ENCODE peak calls at places on chromosome 7, in five cellular contexts. C, E, L, Y and A are unnamed samples.

GRCh38 chr7:148763622-148764021 is 64.9 kb downstream of the CUL1 start:
- DNase-seq in L (peak; percentile 15), Y (no peak), C (no peak), E (no peak), A (no peak)

GRCh38 chr7:43260980-43261878 is 148.8 kb downstream of the HECW1 start:
- DNase-seq in E (peak; percentile 40), Y (peak; percentile 75), L (peak; percentile 72), C (peak; percentile 48), A (peak; percentile 37)

GRCh38 chr7:66221442-66221841 is 16.3 kb downstream of the TPST1 start:
- DNase-seq in Y (no peak), C (no peak), E (no peak), L (no peak), A (no peak)

GRCh38 chr7:137074386-137075030 is 206.1 kb downstream of the CHRM2 start:
- DNase-seq in Y (no peak), L (peak; percentile 38), E (no peak), C (no peak), A (peak; percentile 57)

GRCh38 chr7:80106498-80107113 is 28.0 kb upstream of the GNAI1 start:
- DNase-seq in L (no peak), C (no peak), E (no peak), Y (no peak), A (no peak)

GRCh38 chr7:102273749-102274712 is 12.6 kb upstream of the SH2B2 start:
- DNase-seq in L (peak; percentile 37), C (no peak), Y (no peak), E (peak; percentile 34), A (no peak)

GRCh38 chr7:41825927-41826480 is 123.1 kb upstream of the INHBA start:
- DNase-seq in L (no peak), C (no peak), E (no peak), Y (no peak), A (no peak)

GRCh38 chr7:94453898-94454297 is 55.7 kb upstream of the CASD1 start:
- DNase-seq in Y (no peak), E (no peak), C (no peak), L (no peak), A (no peak)

GRCh38 chr7:51930834-51931233 is 614.2 kb upstream of the COBL start:
- DNase-seq in C (no peak), L (no peak), E (no peak), Y (no peak), A (no peak)

GRCh38 chr7:1109581-1110310 is 21.8 kb downstream of the GPER1 start:
- DNase-seq in E (no peak), C (no peak), Y (no peak), L (no peak), A (no peak)

GRCh38 chr7:45584261-45585210 is 10.4 kb downstream of the ADCY1 start:
- DNase-seq in C (no peak), L (no peak), Y (no peak), E (no peak), A (no peak)

GRCh38 chr7:47100815-47101435 is 481.0 kb downstream of the TNS3 start:
- DNase-seq in Y (no peak), E (no peak), L (no peak), C (no peak), A (no peak)

GRCh38 chr7:51162724-51163329 is 153.8 kb downstream of the COBL start:
- DNase-seq in E (peak; percentile 39), Y (peak; percentile 86), L (peak; percentile 26), C (peak; percentile 45), A (peak; percentile 22)

GRCh38 chr7:73725703-73726466 is 6.4 kb upstream of the STX1A start:
- DNase-seq in L (no peak), C (peak; percentile 97), E (no peak), Y (peak; percentile 93), A (no peak)

GRCh38 chr7:7920481-7920880 is 48.1 kb upstream of the GLCCI1 start:
- DNase-seq in C (no peak), Y (no peak), L (no peak), E (no peak), A (no peak)

GRCh38 chr7:132437730-132438129 is 138.5 kb downstream of the PLXNA4 start:
- DNase-seq in Y (no peak), L (no peak), C (no peak), E (no peak), A (no peak)

GRCh38 chr7:138773817-138774216 is 24.0 kb upstream of the TMEM213 start:
- DNase-seq in L (no peak), C (no peak), E (no peak), Y (no peak), A (no peak)

GRCh38 chr7:106563466-106564150 is 97.3 kb downstream of the CCDC71L start:
- DNase-seq in L (no peak), Y (no peak), C (no peak), E (no peak), A (no peak)

GRCh38 chr7:85165263-85165662 is 21.6 kb downstream of the SEMA3D start:
- DNase-seq in Y (no peak), E (no peak), C (no peak), L (no peak), A (no peak)

GRCh38 chr7:42238709-42239395 is 1.8 kb upstream of the GLI3 start:
- DNase-seq in C (no peak), E (no peak), Y (no peak), L (peak; percentile 34), A (no peak)

GRCh38 chr7:116802784-116803183 is 59.6 kb upstream of the CAPZA2 start:
- DNase-seq in Y (no peak), E (no peak), L (no peak), C (no peak), A (peak; percentile 55)

GRCh38 chr7:26101471-26102151 is 50.4 kb upstream of the NFE2L3 start:
- DNase-seq in L (no peak), C (no peak), E (no peak), Y (no peak), A (no peak)

GRCh38 chr7:924541-925231 is 29.8 kb downstream of the ADAP1 start:
- DNase-seq in L (no peak), Y (no peak), E (no peak), C (peak; percentile 41), A (no peak)

GRCh38 chr7:2118630-2119190 is 114.0 kb downstream of the MAD1L1 start:
- DNase-seq in E (no peak), C (no peak), L (no peak), Y (no peak), A (no peak)